ENCODE peak calls at places on chromosomes 1 and 21, in six cellular contexts. J, L, F, E, V and G are unnamed samples.

GRCh38 chr21:44006656-44007055 is 5.5 kb upstream of the TRAPPC10 start:
- DNase-seq in E (peak), J (no peak), V (peak), L (peak), F (peak), G (no peak)

GRCh38 chr1:219387211-219387610 is 213.5 kb downstream of the LYPLAL1 start:
- DNase-seq in F (no peak), V (no peak), L (no peak), E (no peak), J (no peak), G (no peak)

GRCh38 chr1:233111731-233112130 is 161.3 kb downstream of the NTPCR start:
- DNase-seq in V (no peak), J (no peak), L (no peak), E (no peak), F (no peak), G (no peak)

GRCh38 chr1:58308206-58308605 is 238.3 kb downstream of the OMA1 start:
- DNase-seq in E (no peak), V (no peak), F (no peak), L (no peak), J (no peak), G (no peak)

GRCh38 chr21:34039678-34040382 is 33.5 kb upstream of the MRPS6 start:
- DNase-seq in L (no peak), V (no peak), J (no peak), E (no peak), F (no peak), G (no peak)

GRCh38 chr1:23473037-23473800 is 10.8 kb downstream of the ASAP3 start:
- DNase-seq in V (no peak), J (no peak), E (no peak), F (no peak), L (no peak), G (no peak)

GRCh38 chr1:175195281-175195680 is 2.7 kb upstream of the KIAA0040 start:
- DNase-seq in F (no peak), J (no peak), L (no peak), V (no peak), E (no peak), G (no peak)

GRCh38 chr1:114113801-114114750 is 39.6 kb downstream of the SYT6 start:
- DNase-seq in J (no peak), V (peak), L (no peak), F (peak), E (no peak), G (no peak)

GRCh38 chr1:10663668-10664035 is 132.8 kb downstream of the CASZ1 start:
- DNase-seq in F (peak), E (peak), V (no peak), L (peak), J (peak), G (no peak)

GRCh38 chr1:206606867-206607266 is 5.4 kb downstream of the EIF2D start:
- DNase-seq in F (peak), V (no peak), L (no peak), J (no peak), E (no peak), G (no peak)

GRCh38 chr1:55212349-55213028 is 2.7 kb downstream of the USP24 start:
- DNase-seq in J (no peak), F (no peak), L (no peak), V (no peak), E (no peak), G (peak)

GRCh38 chr1:113677250-113678158 is 81.8 kb downstream of the PHTF1 start:
- DNase-seq in E (no peak), L (no peak), J (no peak), F (peak), V (no peak), G (peak)

GRCh38 chr1:234541281-234541975 is 62.4 kb upstream of the TARBP1 start:
- DNase-seq in E (peak), L (no peak), F (no peak), V (no peak), J (peak), G (no peak)

GRCh38 chr1:19484793-19485361 is 462 bp downstream of the CAPZB start:
- DNase-seq in F (no peak), J (peak), L (no peak), V (peak), E (no peak), G (no peak)

GRCh38 chr21:22536511-22536910 is 1538.3 kb downstream of the NCAM2 start:
- DNase-seq in J (no peak), E (no peak), V (no peak), F (no peak), L (no peak), G (no peak)

GRCh38 chr1:201307760-201308499 is 24.6 kb downstream of the PKP1 start:
- DNase-seq in F (no peak), J (no peak), L (peak), V (no peak), E (no peak), G (no peak)

GRCh38 chr1:243508964-243509363 is 253.1 kb downstream of the SDCCAG8 start:
- DNase-seq in V (no peak), E (no peak), F (no peak), L (no peak), J (no peak), G (no peak)

GRCh38 chr1:155320661-155321576 is at the start of gene RUSC1:
- DNase-seq in E (peak), J (peak), F (peak), V (peak), L (peak), G (no peak)

GRCh38 chr1:99441234-99442095 is 177.2 kb downstream of the PLPPR4 start:
- DNase-seq in L (no peak), F (peak), V (no peak), J (no peak), E (no peak), G (peak)

GRCh38 chr1:81920245-81920740 is 119.6 kb downstream of the ADGRL2 start:
- DNase-seq in F (peak), V (no peak), J (no peak), L (no peak), E (no peak), G (no peak)

GRCh38 chr1:200437088-200437487 is 27.3 kb upstream of the ZNF281 start:
- DNase-seq in V (no peak), L (no peak), E (no peak), J (no peak), F (no peak), G (no peak)

GRCh38 chr1:94709891-94710581 is 110.1 kb upstream of the SLC44A3 start:
- DNase-seq in V (no peak), E (no peak), J (no peak), L (no peak), F (no peak), G (no peak)

GRCh38 chr1:230186003-230186863 is 119.2 kb downstream of the GALNT2 start:
- DNase-seq in J (peak), F (peak), L (no peak), V (peak), E (no peak), G (no peak)

GRCh38 chr1:65429806-65430205 is 9.3 kb downstream of the LEPR start:
- DNase-seq in J (no peak), E (no peak), F (peak), V (no peak), L (no peak), G (no peak)

GRCh38 chr1:150365945-150366344 is 2.0 kb downstream of the RPRD2 start:
- DNase-seq in E (no peak), L (no peak), F (no peak), V (no peak), J (no peak), G (peak)

GRCh38 chr1:231421971-231422797 is at the start of gene EGLN1:
- DNase-seq in V (peak), E (peak), F (peak), L (peak), J (peak), G (peak)

GRCh38 chr1:165943198-165943597 is 115.8 kb downstream of the UCK2 start:
- DNase-seq in J (no peak), E (no peak), V (no peak), F (no peak), L (no peak), G (no peak)

GRCh38 chr1:154955039-154955717 is 721 bp downstream of the PBXIP1 start:
- DNase-seq in F (peak), V (no peak), J (peak), L (peak), E (peak), G (peak)

GRCh38 chr1:245587435-245588105 is 432.8 kb downstream of the KIF26B start:
- DNase-seq in F (no peak), V (no peak), L (no peak), J (no peak), E (no peak), G (no peak)

GRCh38 chr1:59685666-59686065 is 129.1 kb upstream of the HOOK1 start:
- DNase-seq in E (no peak), L (no peak), J (no peak), V (no peak), F (no peak), G (no peak)

GRCh38 chr1:202192770-202193613 is 607 bp upstream of the LGR6 start:
- DNase-seq in F (peak), E (peak), V (peak), L (peak), J (peak), G (peak)

GRCh38 chr1:10795305-10796021 is 983 bp downstream of the CASZ1 start:
- DNase-seq in L (no peak), J (peak), E (no peak), V (peak), F (no peak), G (no peak)

GRCh38 chr1:40801742-40802077 is 18.1 kb downstream of the KCNQ4 start:
- DNase-seq in L (no peak), E (no peak), V (no peak), F (no peak), J (no peak), G (no peak)

GRCh38 chr1:232636799-232637198 is 6.9 kb upstream of the SIPA1L2 start:
- DNase-seq in J (no peak), L (no peak), F (no peak), V (no peak), E (no peak), G (no peak)

GRCh38 chr1:162391790-162392563 is 10.4 kb downstream of the C1orf226 start:
- DNase-seq in F (peak), E (no peak), V (no peak), L (no peak), J (no peak), G (peak)

GRCh38 chr1:174364996-174365760 is 82.6 kb upstream of the GPR52 start:
- DNase-seq in E (no peak), V (no peak), L (no peak), F (no peak), J (no peak), G (no peak)

GRCh38 chr1:219324629-219325367 is 151.1 kb downstream of the LYPLAL1 start:
- DNase-seq in E (no peak), J (no peak), L (no peak), V (no peak), F (peak), G (no peak)

GRCh38 chr1:147794570-147794969 is 34.2 kb upstream of the GJA5 start:
- DNase-seq in E (no peak), J (no peak), V (no peak), L (peak), F (no peak), G (no peak)

DNA sequence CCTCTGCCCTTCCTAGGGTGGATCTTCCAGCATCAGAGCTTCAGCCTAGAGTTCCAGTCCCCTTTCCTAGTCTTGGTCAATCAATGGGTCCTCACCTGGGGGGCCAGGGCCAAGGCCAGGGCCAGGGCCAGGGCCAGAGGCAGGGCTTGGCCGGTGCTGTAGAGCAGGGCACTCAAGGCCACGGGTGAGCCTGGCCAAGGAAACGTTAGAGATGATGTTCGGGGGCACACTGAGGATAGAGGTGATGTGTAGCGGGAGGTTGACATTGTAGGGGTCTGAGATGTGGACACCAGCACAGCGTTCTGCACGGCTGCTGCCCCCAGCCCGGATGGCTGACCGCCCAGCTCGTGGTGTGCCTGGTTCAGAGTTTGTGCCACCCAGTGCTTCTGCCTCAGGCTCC is 5.4 kb upstream of the USF1 start:
- DNase-seq in V (no peak), E (no peak), J (no peak), L (no peak), F (no peak), G (no peak)
- H3K27ac ChIP-seq in V (no peak), E (no peak), J (no peak), L (no peak), F (no peak), G (no peak)

DNA sequence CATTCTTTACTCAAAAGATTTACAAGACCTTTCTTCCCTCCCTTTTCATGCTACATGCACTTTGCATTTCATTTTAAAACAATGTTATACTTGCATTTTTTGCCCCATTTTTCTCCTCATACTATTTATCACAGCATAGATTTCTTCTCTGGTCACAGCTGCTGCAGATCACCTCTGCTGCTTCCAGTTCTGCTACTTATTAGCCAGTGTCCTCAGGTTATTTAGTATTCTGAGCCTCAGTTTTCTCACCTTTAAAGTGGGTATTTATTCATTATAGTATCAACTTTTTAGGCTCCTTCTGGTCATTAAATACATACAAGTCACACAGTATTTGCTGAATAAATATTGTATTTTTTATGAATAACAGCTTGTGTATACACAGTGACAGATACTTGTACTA is 85.2 kb upstream of the BCL10 start:
- DNase-seq in F (no peak), L (no peak), V (no peak), E (no peak), J (no peak), G (no peak)
- H3K27ac ChIP-seq in F (peak), L (peak), V (no peak), E (peak), J (no peak), G (no peak)

GRCh38 chr21:36908260-36908908 is 58.1 kb downstream of the HLCS start:
- DNase-seq in E (no peak), F (no peak), V (no peak), J (no peak), L (no peak), G (no peak)
- H3K27ac ChIP-seq in E (no peak), F (peak), V (no peak), J (no peak), L (no peak), G (no peak)

GRCh38 chr1:121413817-121414216 is 229.0 kb downstream of the SRGAP2C start:
- DNase-seq in V (no peak), L (no peak), E (no peak), F (no peak), J (no peak), G (no peak)

GRCh38 chr1:121418369-121419049 is 233.7 kb downstream of the SRGAP2C start:
- DNase-seq in F (no peak), V (no peak), E (no peak), L (no peak), J (no peak), G (no peak)

DNA sequence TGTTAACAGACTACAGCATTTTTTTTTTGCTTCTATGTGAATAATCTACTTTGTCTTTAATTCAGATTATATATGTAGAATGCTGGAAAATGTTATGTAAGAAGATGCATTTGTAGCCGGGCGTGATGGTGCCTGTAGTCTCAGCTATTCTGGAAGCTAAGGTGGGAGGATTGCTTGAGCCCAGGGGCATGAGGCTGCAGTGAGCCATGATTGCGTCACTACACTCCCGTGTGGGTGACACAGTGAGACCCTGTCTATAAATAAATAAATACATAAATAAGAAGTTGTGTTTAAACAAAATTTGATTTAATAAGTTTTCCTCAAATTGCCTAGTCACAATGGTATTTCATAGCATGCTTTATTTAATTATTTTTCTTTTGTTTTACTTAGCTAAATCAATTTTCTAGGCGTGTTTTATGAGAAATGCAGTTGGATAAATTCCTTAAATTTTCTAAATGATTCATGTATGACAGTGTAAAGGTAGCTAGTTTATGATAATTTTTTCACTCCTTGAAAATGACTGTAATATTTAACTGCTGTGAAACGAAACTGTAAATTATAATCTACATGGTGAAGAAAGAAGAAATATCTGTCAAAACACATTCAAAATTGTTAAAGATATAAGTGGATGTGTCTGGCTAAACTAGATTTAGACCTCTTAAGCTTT is 232.6 kb downstream of the SRGAP2C start:
- DNase-seq in E (no peak), L (no peak), F (no peak), J (no peak), V (no peak), G (no peak)
- H3K27ac ChIP-seq in E (no peak), L (no peak), F (no peak), J (no peak), V (no peak), G (no peak)

DNA sequence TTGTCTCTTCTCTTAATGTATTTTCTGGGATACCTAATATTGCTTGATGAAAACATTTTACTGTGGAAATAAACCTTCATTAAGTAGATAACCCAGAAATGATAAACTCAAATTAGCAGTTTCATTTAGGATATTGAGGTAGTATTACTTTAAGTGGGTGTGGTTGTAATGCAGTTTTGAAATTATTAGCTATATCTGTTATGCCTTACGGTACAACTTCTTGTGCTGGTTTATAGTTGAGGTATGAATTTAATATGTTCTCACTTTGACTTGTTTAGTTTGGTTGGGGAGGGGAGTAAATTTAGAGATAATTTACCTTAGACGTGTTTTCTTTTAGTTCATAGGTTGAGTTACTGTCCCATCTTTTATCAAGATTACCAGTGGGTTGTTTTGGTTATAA is 111.0 kb downstream of the POU2F1 start:
- DNase-seq in F (no peak), L (no peak), V (no peak), E (no peak), J (no peak), G (no peak)
- H3K27ac ChIP-seq in F (no peak), L (no peak), V (no peak), E (no peak), J (no peak), G (no peak)

GRCh38 chr21:31946236-31946635 is 73.4 kb downstream of the HUNK start:
- DNase-seq in E (no peak), V (no peak), F (no peak), J (no peak), L (no peak), G (no peak)

GRCh38 chr21:31945116-31945515 is 72.3 kb downstream of the HUNK start:
- DNase-seq in J (no peak), V (no peak), E (no peak), F (no peak), L (no peak), G (no peak)

GRCh38 chr21:31943586-31943985 is 70.8 kb downstream of the HUNK start:
- DNase-seq in E (no peak), F (no peak), J (no peak), V (no peak), L (no peak), G (no peak)

GRCh38 chr21:31948681-31949080 is 75.9 kb downstream of the HUNK start:
- DNase-seq in E (no peak), F (no peak), V (no peak), L (no peak), J (no peak), G (no peak)

GRCh38 chr21:31945576-31945975 is 72.8 kb downstream of the HUNK start:
- DNase-seq in E (no peak), F (no peak), L (no peak), J (no peak), V (no peak), G (no peak)
- H3K27ac ChIP-seq in E (no peak), F (no peak), L (no peak), J (no peak), V (no peak), G (no peak)

GRCh38 chr1:9087411-9087810 is 18.0 kb upstream of the SLC2A5 start:
- DNase-seq in E (no peak), F (no peak), J (no peak), V (no peak), L (no peak), G (no peak)

GRCh38 chr1:9086796-9087195 is 17.4 kb upstream of the SLC2A5 start:
- DNase-seq in V (no peak), F (no peak), L (no peak), E (no peak), J (no peak), G (no peak)

GRCh38 chr1:9085306-9085940 is 16.0 kb upstream of the SLC2A5 start:
- DNase-seq in J (no peak), L (no peak), F (no peak), E (no peak), V (no peak), G (no peak)

GRCh38 chr1:9084883-9085282 is 15.4 kb upstream of the SLC2A5 start:
- DNase-seq in F (peak), L (peak), J (peak), E (no peak), V (no peak), G (no peak)

DNA sequence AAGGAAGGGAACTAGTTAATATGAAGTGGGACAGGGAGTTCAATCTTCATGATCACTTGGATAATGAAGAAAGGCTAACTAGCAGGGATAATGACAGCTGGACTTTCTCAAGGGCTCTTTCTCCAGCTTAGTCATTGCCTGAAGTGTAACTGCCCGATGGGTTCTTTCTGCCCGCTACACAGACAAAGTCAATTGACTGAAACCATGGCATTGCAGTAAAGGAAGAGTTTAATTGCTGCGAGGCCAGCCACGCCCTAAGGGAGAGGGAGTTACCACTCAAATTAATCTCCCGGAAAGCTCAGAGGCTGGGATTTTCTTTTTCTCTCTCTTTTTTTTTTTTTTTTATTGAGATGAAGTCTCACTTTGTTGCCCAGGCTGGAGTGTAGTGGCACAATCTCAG is 16.6 kb upstream of the SLC2A5 start:
- DNase-seq in L (no peak), J (no peak), V (no peak), E (no peak), F (no peak), G (no peak)
- H3K27ac ChIP-seq in L (no peak), J (no peak), V (no peak), E (no peak), F (no peak), G (no peak)

GRCh38 chr1:27428316-27429028 is 36.0 kb downstream of the GPR3 start:
- DNase-seq in F (no peak), J (peak), E (peak), L (no peak), V (no peak), G (peak)

GRCh38 chr1:27427329-27427728 is 34.9 kb downstream of the GPR3 start:
- DNase-seq in L (no peak), F (no peak), J (no peak), E (no peak), V (no peak), G (no peak)

GRCh38 chr1:27430903-27431653 is 38.7 kb downstream of the GPR3 start:
- DNase-seq in L (no peak), E (no peak), J (no peak), V (no peak), F (peak), G (peak)

GRCh38 chr1:27427836-27428315 is 35.5 kb downstream of the GPR3 start:
- DNase-seq in V (no peak), J (no peak), E (no peak), L (no peak), F (no peak), G (no peak)

GRCh38 chr1:27429029-27429425 is 36.6 kb downstream of the GPR3 start:
- DNase-seq in L (no peak), V (no peak), F (no peak), E (no peak), J (no peak), G (no peak)
- H3K27ac ChIP-seq in L (peak), V (peak), F (no peak), E (peak), J (peak), G (no peak)